ENCODE peak calls at places on chromosomes 4 and X, in eight cellular contexts. One of them, this sample, is unnamed.

GRCh38 chr4:11741190-11741652 is 312.5 kb upstream of the HS3ST1 start:
- DNase-seq in skeletal muscle cell: no peak
- DNase-seq in esophagus squamous epithelium: no peak
- DNase-seq in A172: no peak
- DNase-seq in NCI-H460: no peak
- DNase-seq in dermis blood vessel endothelial cell: peak
- DNase-seq in NCI-H748 treated with DMSO at 0.1 percent for 48 hours: no peak
- DNase-seq in A549: no peak
- DNase-seq in this sample: no peak

GRCh38 chr4:93764647-93765246 is 63.8 kb upstream of the ATOH1 start:
- DNase-seq in skeletal muscle cell: no peak
- DNase-seq in dermis blood vessel endothelial cell: peak
- DNase-seq in A549: peak
- DNase-seq in esophagus squamous epithelium: no peak
- DNase-seq in NCI-H460: peak
- DNase-seq in A172: peak
- DNase-seq in NCI-H748 treated with DMSO at 0.1 percent for 48 hours: peak
- DNase-seq in this sample: no peak

GRCh38 chr4:4338632-4339031 is 48.3 kb upstream of the NSG1 start:
- DNase-seq in dermis blood vessel endothelial cell: no peak
- DNase-seq in esophagus squamous epithelium: no peak
- DNase-seq in A549: no peak
- DNase-seq in A172: no peak
- DNase-seq in NCI-H460: no peak
- DNase-seq in skeletal muscle cell: no peak
- DNase-seq in NCI-H748 treated with DMSO at 0.1 percent for 48 hours: no peak
- DNase-seq in this sample: no peak

GRCh38 chr4:6182390-6183280 is 17.7 kb downstream of the JAKMIP1 start:
- DNase-seq in dermis blood vessel endothelial cell: no peak
- DNase-seq in NCI-H460: no peak
- DNase-seq in A549: no peak
- DNase-seq in A172: no peak
- DNase-seq in NCI-H748 treated with DMSO at 0.1 percent for 48 hours: no peak
- DNase-seq in skeletal muscle cell: no peak
- DNase-seq in esophagus squamous epithelium: no peak
- DNase-seq in this sample: no peak

GRCh38 chr4:145883173-145883572 is 55.5 kb downstream of the ZNF827 start:
- DNase-seq in A549: no peak
- DNase-seq in NCI-H748 treated with DMSO at 0.1 percent for 48 hours: no peak
- DNase-seq in skeletal muscle cell: no peak
- DNase-seq in A172: no peak
- DNase-seq in esophagus squamous epithelium: no peak
- DNase-seq in NCI-H460: no peak
- DNase-seq in dermis blood vessel endothelial cell: no peak
- DNase-seq in this sample: no peak

GRCh38 chr4:88999392-88999791 is 57.6 kb downstream of the FAM13A start:
- DNase-seq in skeletal muscle cell: no peak
- DNase-seq in esophagus squamous epithelium: no peak
- DNase-seq in A172: no peak
- DNase-seq in A549: no peak
- DNase-seq in NCI-H460: no peak
- DNase-seq in NCI-H748 treated with DMSO at 0.1 percent for 48 hours: no peak
- DNase-seq in dermis blood vessel endothelial cell: no peak
- DNase-seq in this sample: no peak

GRCh38 chr4:38788327-38788726 is 5.5 kb upstream of the TLR10 start:
- DNase-seq in esophagus squamous epithelium: no peak
- DNase-seq in A172: peak
- DNase-seq in NCI-H748 treated with DMSO at 0.1 percent for 48 hours: no peak
- DNase-seq in skeletal muscle cell: no peak
- DNase-seq in dermis blood vessel endothelial cell: peak
- DNase-seq in NCI-H460: no peak
- DNase-seq in A549: peak
- DNase-seq in this sample: no peak

GRCh38 chr4:98605216-98605615 is 53.2 kb downstream of the TSPAN5 start:
- DNase-seq in esophagus squamous epithelium: no peak
- DNase-seq in NCI-H460: no peak
- DNase-seq in skeletal muscle cell: no peak
- DNase-seq in NCI-H748 treated with DMSO at 0.1 percent for 48 hours: no peak
- DNase-seq in dermis blood vessel endothelial cell: no peak
- DNase-seq in A549: no peak
- DNase-seq in A172: no peak
- DNase-seq in this sample: no peak

GRCh38 chr4:15853345-15853744 is 75.2 kb downstream of the CD38 start:
- DNase-seq in skeletal muscle cell: no peak
- DNase-seq in esophagus squamous epithelium: no peak
- DNase-seq in NCI-H748 treated with DMSO at 0.1 percent for 48 hours: no peak
- DNase-seq in A172: no peak
- DNase-seq in NCI-H460: no peak
- DNase-seq in dermis blood vessel endothelial cell: no peak
- DNase-seq in A549: no peak
- DNase-seq in this sample: no peak

GRCh38 chrX:135741192-135741715 is 26.7 kb downstream of the CT45A3 start:
- DNase-seq in dermis blood vessel endothelial cell: no peak
- DNase-seq in A172: no peak
- DNase-seq in A549: no peak
- DNase-seq in esophagus squamous epithelium: no peak
- DNase-seq in NCI-H748 treated with DMSO at 0.1 percent for 48 hours: no peak
- DNase-seq in NCI-H460: no peak
- DNase-seq in skeletal muscle cell: no peak
- DNase-seq in this sample: no peak

GRCh38 chrX:131762802-131763234 is 218.9 kb downstream of the OR13H1 start:
- DNase-seq in skeletal muscle cell: no peak
- DNase-seq in dermis blood vessel endothelial cell: no peak
- DNase-seq in A172: no peak
- DNase-seq in esophagus squamous epithelium: no peak
- DNase-seq in NCI-H748 treated with DMSO at 0.1 percent for 48 hours: no peak
- DNase-seq in A549: peak
- DNase-seq in NCI-H460: no peak
- DNase-seq in this sample: no peak

GRCh38 chrX:2516612-2517011 is 15.8 kb upstream of the DHRSX start:
- DNase-seq in esophagus squamous epithelium: no peak
- DNase-seq in A549: no peak
- DNase-seq in A172: no peak
- DNase-seq in dermis blood vessel endothelial cell: no peak
- DNase-seq in skeletal muscle cell: no peak
- DNase-seq in NCI-H748 treated with DMSO at 0.1 percent for 48 hours: no peak
- DNase-seq in NCI-H460: no peak
- DNase-seq in this sample: no peak

GRCh38 chrX:18537068-18537467 is 111.7 kb downstream of the CDKL5 start:
- DNase-seq in dermis blood vessel endothelial cell: no peak
- DNase-seq in esophagus squamous epithelium: no peak
- DNase-seq in A549: no peak
- DNase-seq in skeletal muscle cell: no peak
- DNase-seq in NCI-H748 treated with DMSO at 0.1 percent for 48 hours: no peak
- DNase-seq in NCI-H460: no peak
- DNase-seq in A172: no peak
- DNase-seq in this sample: no peak

GRCh38 chr4:85701881-85702321 is 227.0 kb downstream of the ARHGAP24 start:
- DNase-seq in NCI-H460: no peak
- DNase-seq in A172: no peak
- DNase-seq in A549: no peak
- DNase-seq in NCI-H748 treated with DMSO at 0.1 percent for 48 hours: no peak
- DNase-seq in skeletal muscle cell: no peak
- DNase-seq in esophagus squamous epithelium: no peak
- DNase-seq in dermis blood vessel endothelial cell: no peak
- DNase-seq in this sample: no peak

GRCh38 chr4:65661469-65661868 is 8.8 kb downstream of the EPHA5 start:
- DNase-seq in NCI-H460: peak
- DNase-seq in NCI-H748 treated with DMSO at 0.1 percent for 48 hours: no peak
- DNase-seq in A172: peak
- DNase-seq in esophagus squamous epithelium: no peak
- DNase-seq in A549: no peak
- DNase-seq in dermis blood vessel endothelial cell: no peak
- DNase-seq in skeletal muscle cell: no peak
- DNase-seq in this sample: no peak

GRCh38 chr4:25075851-25076250 is 45.1 kb upstream of the LGI2 start:
- DNase-seq in NCI-H748 treated with DMSO at 0.1 percent for 48 hours: no peak
- DNase-seq in dermis blood vessel endothelial cell: no peak
- DNase-seq in esophagus squamous epithelium: no peak
- DNase-seq in A549: no peak
- DNase-seq in NCI-H460: no peak
- DNase-seq in A172: no peak
- DNase-seq in skeletal muscle cell: no peak
- DNase-seq in this sample: no peak

GRCh38 chr4:1192091-1192492 is 19.7 kb upstream of the SPON2 start:
- DNase-seq in skeletal muscle cell: peak
- DNase-seq in dermis blood vessel endothelial cell: peak
- DNase-seq in A172: peak
- DNase-seq in A549: peak
- DNase-seq in esophagus squamous epithelium: no peak
- DNase-seq in NCI-H460: peak
- DNase-seq in NCI-H748 treated with DMSO at 0.1 percent for 48 hours: no peak
- DNase-seq in this sample: peak

GRCh38 chr4:101104264-101105052 is 242.9 kb downstream of the PPP3CA start:
- DNase-seq in skeletal muscle cell: no peak
- DNase-seq in NCI-H748 treated with DMSO at 0.1 percent for 48 hours: no peak
- DNase-seq in A549: no peak
- DNase-seq in NCI-H460: no peak
- DNase-seq in esophagus squamous epithelium: no peak
- DNase-seq in A172: no peak
- DNase-seq in dermis blood vessel endothelial cell: no peak
- DNase-seq in this sample: no peak

GRCh38 chrX:148310402-148311200 is 189.8 kb upstream of the AFF2 start:
- DNase-seq in NCI-H460: no peak
- DNase-seq in A172: no peak
- DNase-seq in dermis blood vessel endothelial cell: no peak
- DNase-seq in A549: no peak
- DNase-seq in skeletal muscle cell: no peak
- DNase-seq in esophagus squamous epithelium: no peak
- DNase-seq in NCI-H748 treated with DMSO at 0.1 percent for 48 hours: no peak
- DNase-seq in this sample: no peak

GRCh38 chr4:89949782-89950387 is 55.2 kb downstream of the MMRN1 start:
- DNase-seq in NCI-H460: peak
- DNase-seq in skeletal muscle cell: no peak
- DNase-seq in esophagus squamous epithelium: no peak
- DNase-seq in NCI-H748 treated with DMSO at 0.1 percent for 48 hours: no peak
- DNase-seq in A172: no peak
- DNase-seq in A549: no peak
- DNase-seq in dermis blood vessel endothelial cell: no peak
- DNase-seq in this sample: no peak

GRCh38 chrX:100647095-100647494 is 3.1 kb downstream of the SRPX2 start:
- DNase-seq in A172: no peak
- DNase-seq in A549: no peak
- DNase-seq in skeletal muscle cell: no peak
- DNase-seq in esophagus squamous epithelium: no peak
- DNase-seq in NCI-H748 treated with DMSO at 0.1 percent for 48 hours: no peak
- DNase-seq in NCI-H460: no peak
- DNase-seq in dermis blood vessel endothelial cell: no peak
- DNase-seq in this sample: no peak

GRCh38 chr4:141899541-141899940 is 263.2 kb downstream of the IL15 start:
- DNase-seq in skeletal muscle cell: no peak
- DNase-seq in A172: peak
- DNase-seq in NCI-H460: no peak
- DNase-seq in A549: no peak
- DNase-seq in NCI-H748 treated with DMSO at 0.1 percent for 48 hours: no peak
- DNase-seq in esophagus squamous epithelium: no peak
- DNase-seq in dermis blood vessel endothelial cell: no peak
- DNase-seq in this sample: no peak

GRCh38 chr4:165299399-165300060 is 27.9 kb upstream of the MSMO1 start:
- DNase-seq in dermis blood vessel endothelial cell: no peak
- DNase-seq in NCI-H460: no peak
- DNase-seq in esophagus squamous epithelium: no peak
- DNase-seq in skeletal muscle cell: no peak
- DNase-seq in NCI-H748 treated with DMSO at 0.1 percent for 48 hours: no peak
- DNase-seq in A172: no peak
- DNase-seq in A549: no peak
- DNase-seq in this sample: no peak

GRCh38 chr4:165873298-165874071 is 448 bp downstream of the TLL1 start:
- DNase-seq in NCI-H748 treated with DMSO at 0.1 percent for 48 hours: peak
- DNase-seq in A172: peak
- DNase-seq in skeletal muscle cell: no peak
- DNase-seq in NCI-H460: no peak
- DNase-seq in dermis blood vessel endothelial cell: peak
- DNase-seq in A549: peak
- DNase-seq in esophagus squamous epithelium: no peak
- DNase-seq in this sample: peak

GRCh38 chrX:54786972-54787371 is 11.1 kb downstream of the ITIH6 start:
- DNase-seq in A172: no peak
- DNase-seq in A549: no peak
- DNase-seq in NCI-H748 treated with DMSO at 0.1 percent for 48 hours: peak
- DNase-seq in esophagus squamous epithelium: no peak
- DNase-seq in NCI-H460: no peak
- DNase-seq in dermis blood vessel endothelial cell: no peak
- DNase-seq in skeletal muscle cell: no peak
- DNase-seq in this sample: no peak

GRCh38 chr4:164412246-164412645 is 341.7 kb upstream of the SMIM31 start:
- DNase-seq in skeletal muscle cell: no peak
- DNase-seq in A172: no peak
- DNase-seq in esophagus squamous epithelium: no peak
- DNase-seq in dermis blood vessel endothelial cell: no peak
- DNase-seq in NCI-H460: no peak
- DNase-seq in A549: no peak
- DNase-seq in NCI-H748 treated with DMSO at 0.1 percent for 48 hours: no peak
- DNase-seq in this sample: no peak

GRCh38 chr4:90027565-90027964 is 99.6 kb upstream of the CCSER1 start:
- DNase-seq in esophagus squamous epithelium: no peak
- DNase-seq in A172: no peak
- DNase-seq in NCI-H460: no peak
- DNase-seq in skeletal muscle cell: no peak
- DNase-seq in NCI-H748 treated with DMSO at 0.1 percent for 48 hours: no peak
- DNase-seq in A549: no peak
- DNase-seq in dermis blood vessel endothelial cell: no peak
- DNase-seq in this sample: no peak

GRCh38 chr4:45987858-45988257 is 136.0 kb downstream of the GABRG1 start:
- DNase-seq in dermis blood vessel endothelial cell: no peak
- DNase-seq in A172: no peak
- DNase-seq in NCI-H460: no peak
- DNase-seq in NCI-H748 treated with DMSO at 0.1 percent for 48 hours: no peak
- DNase-seq in esophagus squamous epithelium: no peak
- DNase-seq in skeletal muscle cell: no peak
- DNase-seq in A549: no peak
- DNase-seq in this sample: no peak

GRCh38 chr4:161252520-161253141 is 911.2 kb downstream of the FSTL5 start:
- DNase-seq in A172: peak
- DNase-seq in A549: peak
- DNase-seq in NCI-H748 treated with DMSO at 0.1 percent for 48 hours: peak
- DNase-seq in NCI-H460: peak
- DNase-seq in skeletal muscle cell: no peak
- DNase-seq in esophagus squamous epithelium: no peak
- DNase-seq in dermis blood vessel endothelial cell: peak
- DNase-seq in this sample: no peak

GRCh38 chr4:110553197-110553596 is 69.7 kb downstream of the PITX2 start:
- DNase-seq in NCI-H748 treated with DMSO at 0.1 percent for 48 hours: no peak
- DNase-seq in skeletal muscle cell: no peak
- DNase-seq in esophagus squamous epithelium: no peak
- DNase-seq in A549: no peak
- DNase-seq in A172: no peak
- DNase-seq in dermis blood vessel endothelial cell: no peak
- DNase-seq in NCI-H460: no peak
- DNase-seq in this sample: no peak

GRCh38 chrX:29775890-29776289 is 439.5 kb upstream of the MAGEB2 start:
- DNase-seq in A172: no peak
- DNase-seq in NCI-H748 treated with DMSO at 0.1 percent for 48 hours: no peak
- DNase-seq in NCI-H460: no peak
- DNase-seq in esophagus squamous epithelium: no peak
- DNase-seq in A549: no peak
- DNase-seq in skeletal muscle cell: no peak
- DNase-seq in dermis blood vessel endothelial cell: no peak
- DNase-seq in this sample: no peak

GRCh38 chr4:104490096-104490769 is 4.5 kb downstream of the CXXC4 start:
- DNase-seq in A172: no peak
- DNase-seq in skeletal muscle cell: no peak
- DNase-seq in NCI-H460: no peak
- DNase-seq in A549: peak
- DNase-seq in dermis blood vessel endothelial cell: no peak
- DNase-seq in esophagus squamous epithelium: no peak
- DNase-seq in NCI-H748 treated with DMSO at 0.1 percent for 48 hours: peak
- DNase-seq in this sample: peak

GRCh38 chr4:147645099-147645498 is 27.9 kb downstream of the TMEM184C start:
- DNase-seq in A549: no peak
- DNase-seq in dermis blood vessel endothelial cell: no peak
- DNase-seq in NCI-H748 treated with DMSO at 0.1 percent for 48 hours: no peak
- DNase-seq in skeletal muscle cell: no peak
- DNase-seq in NCI-H460: no peak
- DNase-seq in A172: no peak
- DNase-seq in esophagus squamous epithelium: no peak
- DNase-seq in this sample: no peak

GRCh38 chrX:10615931-10616780 is 4.2 kb downstream of the MID1 start:
- DNase-seq in A172: peak
- DNase-seq in NCI-H748 treated with DMSO at 0.1 percent for 48 hours: peak
- DNase-seq in NCI-H460: no peak
- DNase-seq in skeletal muscle cell: no peak
- DNase-seq in esophagus squamous epithelium: no peak
- DNase-seq in A549: no peak
- DNase-seq in dermis blood vessel endothelial cell: peak
- DNase-seq in this sample: no peak